ENCODE peak calls at places on chromosome 4, in ten cellular contexts. N is stimulated activated naive CD8-positive, alpha-beta T cell treated with anti-CD3 and anti-CD28 coated beads, Interleukin-15, Interleukin-2, amounts not matched to agents 100 U/mL and 50 U/mL, for 24 hours; K is amniotic stem cell; W is endothelial cell; P is lower lobe of right lung; V is nucleus accumbens; Y is EL; F is CMK; Q is activated T-cell treated with anti-CD3 and anti-CD28 coated beads for 24 hours; J is tibial nerve. O is an unnamed sample.

GRCh38 chr4:15482842-15483241 is 13.2 kb downstream of the CC2D2A start:
- DNase-seq in N (no peak), K (no peak), W (no peak), P (no peak), V (no peak), Y (no peak), F (no peak), Q (no peak), J (no peak), O (no peak)

GRCh38 chr4:90503677-90504076 is 376.5 kb downstream of the CCSER1 start:
- DNase-seq in N (no peak), K (no peak), W (no peak), P (no peak), V (no peak), Y (no peak), F (no peak), Q (no peak), J (no peak), O (no peak)

GRCh38 chr4:147546341-147546740 is 65.4 kb downstream of the EDNRA start:
- DNase-seq in N (no peak), K (peak; percentile 77), W (no peak), P (no peak), V (no peak), Y (peak; percentile 93), F (no peak), Q (no peak), J (no peak), O (peak; percentile 93)

GRCh38 chr4:151798678-151799416 is 38.0 kb upstream of the GATB start:
- DNase-seq in N (no peak), K (no peak), W (no peak), P (no peak), V (no peak), Y (peak; percentile 17), F (no peak), Q (no peak), J (no peak), O (no peak)

GRCh38 chr4:54066718-54067129 is 2.3 kb upstream of the CHIC2 start:
- DNase-seq in N (no peak), K (no peak), W (peak; percentile 20), P (no peak), V (no peak), Y (no peak), F (peak; percentile 76), Q (no peak), J (no peak), O (no peak)

GRCh38 chr4:14961292-14961691 is 41.0 kb upstream of the CPEB2 start:
- DNase-seq in N (no peak), K (no peak), W (no peak), P (no peak), V (no peak), Y (no peak), F (no peak), Q (no peak), J (no peak), O (no peak)

GRCh38 chr4:59380841-59381366 is 1819.2 kb upstream of the ADGRL3 start:
- DNase-seq in N (no peak), K (no peak), W (no peak), P (no peak), V (no peak), Y (no peak), F (no peak), Q (no peak), J (no peak), O (no peak)

GRCh38 chr4:140252742-140253555 is 99.0 kb upstream of the MAML3 start:
- DNase-seq in N (peak; percentile 77), K (peak; percentile 33), W (peak; percentile 91), P (peak; percentile 82), V (peak; percentile 50), Y (peak; percentile 60), F (no peak), Q (peak; percentile 53), J (peak; percentile 64), O (no peak)

GRCh38 chr4:66741081-66741480 is 804.2 kb downstream of the CENPC start:
- DNase-seq in N (no peak), K (no peak), W (no peak), P (no peak), V (no peak), Y (peak; percentile 53), F (no peak), Q (no peak), J (no peak), O (no peak)

GRCh38 chr4:66949424-66949823 is 595.9 kb downstream of the CENPC start:
- DNase-seq in N (no peak), K (no peak), W (no peak), P (no peak), V (no peak), Y (no peak), F (no peak), Q (no peak), J (no peak), O (no peak)

GRCh38 chr4:20395160-20395773 is 143.6 kb downstream of the SLIT2 start:
- DNase-seq in N (peak; percentile 14), K (no peak), W (peak; percentile 61), P (no peak), V (no peak), Y (peak; percentile 47), F (no peak), Q (no peak), J (no peak), O (no peak)

GRCh38 chr4:38819569-38819968 is 15.0 kb upstream of the TLR1 start:
- DNase-seq in N (no peak), K (peak; percentile 4), W (no peak), P (no peak), V (no peak), Y (peak; percentile 66), F (no peak), Q (no peak), J (no peak), O (peak; percentile 45)

GRCh38 chr4:110533940-110534339 is 58.0 kb downstream of the ENPEP start:
- DNase-seq in N (no peak), K (peak; percentile 49), W (no peak), P (no peak), V (no peak), Y (peak; percentile 93), F (no peak), Q (no peak), J (no peak), O (peak; percentile 97)

GRCh38 chr4:38242822-38243384 is 282.7 kb downstream of the PTTG2 start:
- DNase-seq in N (no peak), K (no peak), W (no peak), P (no peak), V (no peak), Y (no peak), F (peak; percentile 14), Q (no peak), J (no peak), O (no peak)

GRCh38 chr4:24470681-24471622 is 113.4 kb downstream of the DHX15 start:
- DNase-seq in N (peak; percentile 26), K (peak; percentile 17), W (peak; percentile 38), P (peak; percentile 45), V (peak; percentile 15), Y (peak; percentile 39), F (no peak), Q (no peak), J (peak; percentile 35), O (no peak)

GRCh38 chr4:39464886-39465501 is 6.1 kb downstream of the LIAS start:
- DNase-seq in N (no peak), K (peak; percentile 43), W (no peak), P (no peak), V (no peak), Y (peak; percentile 80), F (no peak), Q (no peak), J (no peak), O (peak; percentile 31)

GRCh38 chr4:15577508-15577907 is 77.6 kb downstream of the FBXL5 start:
- DNase-seq in N (no peak), K (peak; percentile 27), W (no peak), P (no peak), V (no peak), Y (peak; percentile 24), F (no peak), Q (no peak), J (no peak), O (peak; percentile 49)

GRCh38 chr4:173319696-173320095 is 14.5 kb downstream of the HMGB2 start:
- DNase-seq in N (no peak), K (no peak), W (no peak), P (no peak), V (no peak), Y (no peak), F (no peak), Q (no peak), J (no peak), O (no peak)

GRCh38 chr4:127400736-127401346 is 231.9 kb upstream of the INTU start:
- DNase-seq in N (peak; percentile 40), K (peak; percentile 42), W (peak; percentile 72), P (no peak), V (no peak), Y (peak; percentile 69), F (peak; percentile 11), Q (peak; percentile 1), J (peak; percentile 62), O (peak; percentile 38)

GRCh38 chr4:23889814-23890269 is at the start of gene PPARGC1A:
- DNase-seq in N (no peak), K (no peak), W (no peak), P (peak; percentile 62), V (peak; percentile 6), Y (peak; percentile 6), F (no peak), Q (no peak), J (peak; percentile 33), O (no peak)